ENCODE peak calls at places on chromosomes 4 and X, in eight cellular contexts. P is adrenal gland; O is NCI-H2029; R is NCI-H1694; A is lower lobe of right lung; K is putamen; L is cardiac septum; Z is stimulated activated CD4-positive, alpha-beta T cell treated with anti-CD3 and anti-CD28 coated beads, Interleukin-15, amount 100 ng/mL, for 1 hour. M is an unnamed sample.

GRCh38 chr4:25888781-25889180 is 25.2 kb upstream of the SMIM20 start:
- DNase-seq in Z (no peak), K (no peak), A (no peak), L (no peak), P (no peak), O (no peak), R (no peak), M (no peak)

GRCh38 chrX:85851418-85851817 is 195.9 kb downstream of the CHM start:
- DNase-seq in Z (no peak), R (no peak), O (no peak), K (no peak), P (no peak), A (peak), L (no peak), M (no peak)

GRCh38 chrX:3252744-3253143 is 93.7 kb downstream of the MXRA5 start:
- DNase-seq in O (no peak), K (no peak), A (no peak), L (no peak), Z (no peak), P (no peak), R (no peak), M (no peak)

GRCh38 chrX:140767646-140768045 is 58.1 kb downstream of the LINC00632 start:
- DNase-seq in K (no peak), Z (no peak), A (no peak), P (no peak), L (no peak), O (no peak), R (no peak), M (no peak)

GRCh38 chr4:17662694-17663093 is 48.3 kb downstream of the MED28 start:
- DNase-seq in A (no peak), L (no peak), R (no peak), P (no peak), K (no peak), O (no peak), Z (no peak), M (no peak)

GRCh38 chrX:132044953-132045352 is 21.9 kb downstream of the STK26 start:
- DNase-seq in L (no peak), P (no peak), K (no peak), O (no peak), R (no peak), A (no peak), Z (no peak), M (no peak)

GRCh38 chr4:102869569-102870227 is 906 bp downstream of the CISD2 start:
- DNase-seq in R (no peak), P (no peak), Z (no peak), A (no peak), O (no peak), L (no peak), K (no peak), M (no peak)

GRCh38 chr4:54741161-54741560 is 83.4 kb downstream of the KIT start:
- DNase-seq in O (no peak), K (peak), A (no peak), Z (no peak), P (no peak), R (no peak), L (no peak), M (no peak)

GRCh38 chr4:93384897-93385296 is 443.7 kb upstream of the ATOH1 start:
- DNase-seq in A (no peak), R (no peak), P (no peak), L (no peak), Z (no peak), K (no peak), O (no peak), M (no peak)

GRCh38 chr4:168886361-168886760 is 123.7 kb downstream of the CBR4 start:
- DNase-seq in Z (no peak), O (no peak), R (no peak), K (no peak), P (no peak), L (no peak), A (no peak), M (no peak)

GRCh38 chr4:38621004-38621684 is 42.9 kb upstream of the KLF3 start:
- DNase-seq in R (no peak), P (no peak), K (no peak), Z (no peak), A (no peak), O (peak), L (no peak), M (no peak)

GRCh38 chrX:31036895-31037294 is 34.9 kb downstream of the FTHL17 start:
- DNase-seq in P (peak), L (no peak), O (peak), K (peak), Z (no peak), R (peak), A (peak), M (no peak)

GRCh38 chrX:28177202-28177601 is 196.0 kb upstream of the DCAF8L1 start:
- DNase-seq in P (no peak), O (no peak), K (no peak), A (no peak), Z (no peak), L (no peak), R (no peak), M (no peak)

GRCh38 chr4:158374318-158374717 is 147.4 kb upstream of the RXFP1 start:
- DNase-seq in A (no peak), R (no peak), L (no peak), Z (no peak), K (no peak), P (no peak), O (no peak), M (no peak)

GRCh38 chr4:103498161-103499070 is 221.4 kb downstream of the TACR3 start:
- DNase-seq in Z (no peak), P (no peak), L (no peak), O (no peak), R (no peak), K (no peak), A (no peak), M (no peak)

GRCh38 chr4:181688416-181688815 is 554.8 kb upstream of the TENM3 start:
- DNase-seq in O (no peak), K (no peak), R (no peak), L (no peak), P (no peak), A (no peak), Z (no peak), M (no peak)

GRCh38 chrX:54639018-54639345 is 109.0 kb downstream of the GNL3L start:
- DNase-seq in A (no peak), P (no peak), O (no peak), Z (no peak), R (no peak), L (no peak), K (no peak), M (no peak)

GRCh38 chrX:1591102-1591862 is at the start of gene AKAP17A:
- DNase-seq in P (peak), R (peak), O (peak), K (peak), Z (peak), A (peak), L (peak), M (peak)

GRCh38 chrX:136766785-136767103 is 14.0 kb downstream of the ARHGEF6 start:
- DNase-seq in R (no peak), O (no peak), Z (no peak), K (no peak), L (no peak), A (no peak), P (peak), M (no peak)

GRCh38 chr4:155972098-155972497 is 18.4 kb upstream of the CTSO start:
- DNase-seq in R (no peak), O (no peak), L (no peak), Z (no peak), K (peak), P (peak), A (no peak), M (no peak)

GRCh38 chr4:129926936-129927335 is 831.0 kb downstream of the C4orf33 start:
- DNase-seq in O (no peak), P (no peak), A (no peak), Z (no peak), K (peak), R (peak), L (no peak), M (no peak)

GRCh38 chr4:98181815-98182214 is 38.5 kb upstream of the STPG2 start:
- DNase-seq in R (no peak), K (no peak), L (no peak), O (no peak), A (no peak), Z (no peak), P (no peak), M (no peak)

GRCh38 chr4:156576946-156577345 is 394.7 kb downstream of the PDGFC start:
- DNase-seq in P (no peak), K (no peak), Z (no peak), R (no peak), A (no peak), L (no peak), O (no peak), M (no peak)

GRCh38 chr4:26819026-26819425 is 41.6 kb upstream of the STIM2 start:
- DNase-seq in K (no peak), R (no peak), Z (no peak), P (no peak), L (no peak), O (no peak), A (no peak), M (no peak)

GRCh38 chrX:55640854-55641253 is 17.7 kb downstream of the FOXR2 start:
- DNase-seq in A (no peak), P (no peak), R (no peak), O (no peak), Z (no peak), L (no peak), K (no peak), M (no peak)

GRCh38 chr4:128379860-128380259 is 92.2 kb upstream of the PGRMC2 start:
- DNase-seq in L (no peak), R (no peak), K (no peak), Z (no peak), A (peak), P (peak), O (no peak), M (no peak)